ENCODE peak calls at places on chromosomes 2 and 18, in five cellular contexts. Y is activated T-helper 9 cell treated with anti-CD3 and anti-CD28 coated beads, Interleukin-2, amount 50 U/mL, for 16 hours; O is activated CD8-positive, alpha-beta memory T cell treated with anti-CD3 and anti-CD28 coated beads, Interleukin-2, amount 50 U/mL, for 48 hours; Z is sciatic nerve; S is Daoy. I is an unnamed sample.

GRCh38 chr18:42893991-42894390 is 221.5 kb downstream of the RIT2 start:
- DNase-seq in Y (no peak), Z (no peak), O (no peak), S (no peak), I (no peak)

GRCh38 chr2:220437938-220438337 is 810.5 kb downstream of the SLC4A3 start:
- DNase-seq in S (no peak), Z (no peak), Y (no peak), O (no peak), I (no peak)

GRCh38 chr2:122422384-122422991 is 667.0 kb downstream of the TSN start:
- DNase-seq in S (no peak), Y (no peak), O (no peak), Z (no peak), I (no peak)

GRCh38 chr18:24544141-24544498 is 83.7 kb downstream of the HRH4 start:
- DNase-seq in Z (no peak), Y (no peak), S (peak; percentile 37), O (no peak), I (no peak)

GRCh38 chr2:233707979-233708644 is 4.6 kb upstream of the UGT1A5 start:
- DNase-seq in Y (no peak), S (peak; percentile 46), Z (no peak), O (no peak), I (no peak)

GRCh38 chr2:95379616-95379925 is 22.9 kb upstream of the FAHD2A start:
- DNase-seq in O (peak; percentile 44), Z (no peak), S (no peak), Y (no peak), I (no peak)

GRCh38 chr2:230411484-230412368 is 4.3 kb upstream of the SP100 start:
- DNase-seq in O (peak; percentile 82), S (peak; percentile 67), Y (peak; percentile 46), Z (peak; percentile 82), I (peak; percentile 56)

GRCh38 chr2:120278901-120279300 is 26.2 kb downstream of the RALB start:
- DNase-seq in Z (no peak), O (no peak), Y (no peak), S (no peak), I (no peak)

GRCh38 chr2:40227200-40227599 is 224.7 kb downstream of the SLC8A1 start:
- DNase-seq in S (peak; percentile 65), Z (no peak), Y (no peak), O (no peak), I (no peak)

GRCh38 chr2:69436937-69437750 is at the start of gene NFU1:
- DNase-seq in S (peak; percentile 96), Z (peak; percentile 95), O (peak; percentile 94), Y (peak; percentile 79), I (peak; percentile 91)

GRCh38 chr2:178291703-178292102 is 97.4 kb downstream of the OSBPL6 start:
- DNase-seq in Z (no peak), O (no peak), S (no peak), Y (no peak), I (no peak)

GRCh38 chr18:22494771-22495170 is 77.1 kb upstream of the CTAGE1 start:
- DNase-seq in O (no peak), S (no peak), Y (no peak), Z (no peak), I (no peak)

GRCh38 chr2:20052872-20053281 is 1.4 kb upstream of the LAPTM4A start:
- DNase-seq in Y (no peak), O (no peak), S (peak; percentile 77), Z (peak; percentile 69), I (no peak)

GRCh38 chr18:79068299-79068945 is 772 bp upstream of the ATP9B start:
- DNase-seq in Z (no peak), S (no peak), Y (peak; percentile 14), O (no peak), I (no peak)

GRCh38 chr2:173226899-173227692 is 127.6 kb upstream of the CDCA7 start:
- DNase-seq in Y (no peak), S (no peak), Z (no peak), O (no peak), I (no peak)

I was measured in NK-92 treated with Interleukin-12 subunit alpha and Interleukin-12 subunit beta, amount 100 ng/mL, for 24 hours.